ENCODE peak calls at places on chromosomes 13 and 19, in nine cellular contexts. D is neural progenitor cell; V is nephron progenitor cell; O is heart left ventricle; T is mucosa of descending colon; N is psoas muscle; S is omental fat pad; U is CD4-positive, alpha-beta T cell; Y is endodermal cell. A is an unnamed sample.

GRCh38 chr19:7654401-7654800 is 14.4 kb upstream of the RETN start:
- DNase-seq in T (no peak), S (no peak), O (no peak), D (no peak), N (no peak), V (no peak), Y (no peak), U (no peak), A (no peak)

GRCh38 chr13:31987535-31988170 is 43.9 kb upstream of the FRY start:
- DNase-seq in T (no peak), D (no peak), S (no peak), O (no peak), Y (no peak), N (no peak), U (no peak), V (no peak), A (no peak)

GRCh38 chr19:18112989-18113478 is 15.5 kb downstream of the MAST3 start:
- DNase-seq in N (peak; percentile 92), U (peak; percentile 73), Y (peak; percentile 97), V (peak; percentile 93), S (peak; percentile 74), O (peak; percentile 91), T (peak; percentile 95), D (peak; percentile 92), A (peak; percentile 96)

GRCh38 chr19:30457484-30457883 is 85.3 kb downstream of the ZNF536 start:
- DNase-seq in Y (no peak), T (no peak), O (no peak), V (no peak), S (no peak), N (no peak), U (no peak), D (no peak), A (no peak)

GRCh38 chr19:16587031-16588023 is 15.1 kb upstream of the SLC35E1 start:
- DNase-seq in O (no peak), Y (peak; percentile 63), T (peak; percentile 51), D (no peak), V (peak; percentile 34), N (no peak), U (peak; percentile 55), S (no peak), A (no peak)

GRCh38 chr13:32284927-32285632 is 30.1 kb downstream of the ZAR1L start:
- DNase-seq in O (no peak), S (no peak), U (no peak), N (no peak), V (no peak), T (no peak), Y (no peak), D (peak; percentile 44), A (no peak)

GRCh38 chr19:12907166-12907565 is 11.9 kb downstream of the SYCE2 start:
- DNase-seq in O (no peak), D (no peak), V (no peak), Y (no peak), N (no peak), U (no peak), T (no peak), S (no peak), A (no peak)

GRCh38 chr19:17125052-17125727 is 49.6 kb downstream of the MYO9B start:
- DNase-seq in D (no peak), O (no peak), Y (no peak), V (no peak), U (no peak), S (no peak), N (no peak), T (no peak), A (no peak)

GRCh38 chr13:20394506-20394905 is 131.2 kb downstream of the CRYL1 start:
- DNase-seq in U (no peak), N (no peak), Y (no peak), T (no peak), O (no peak), V (no peak), S (no peak), D (no peak), A (no peak)

GRCh38 chr19:11125994-11126685 is 29.4 kb downstream of the SPC24 start:
- DNase-seq in V (peak; percentile 82), U (peak; percentile 70), Y (peak; percentile 95), N (peak; percentile 85), D (peak; percentile 83), T (peak; percentile 82), S (peak; percentile 87), O (peak; percentile 84), A (peak; percentile 78)

GRCh38 chr19:44093931-44094765 is at the start of gene ZNF224:
- DNase-seq in D (peak; percentile 95), Y (peak; percentile 96), V (peak; percentile 89), S (peak; percentile 67), N (peak; percentile 93), T (peak; percentile 90), U (peak; percentile 73), O (peak; percentile 93), A (peak; percentile 88)

GRCh38 chr19:42206871-42207755 is 10.4 kb downstream of the DEDD2 start:
- DNase-seq in T (no peak), O (no peak), D (no peak), S (no peak), Y (no peak), U (no peak), V (no peak), N (no peak), A (no peak)

GRCh38 chr13:111153977-111154332 is 38.8 kb downstream of the ARHGEF7 start:
- DNase-seq in V (peak; percentile 71), U (peak; percentile 34), S (peak; percentile 29), T (no peak), D (no peak), Y (no peak), N (no peak), O (peak; percentile 71), A (no peak)

GRCh38 chr13:44816701-44817684 is 172.3 kb downstream of the NUFIP1 start:
- DNase-seq in O (no peak), N (no peak), S (no peak), D (no peak), Y (peak; percentile 43), V (no peak), T (no peak), U (no peak), A (no peak)

GRCh38 chr19:13684021-13684420 is 80.3 kb upstream of the MRI1 start:
- DNase-seq in N (no peak), D (no peak), Y (no peak), O (no peak), U (no peak), V (no peak), T (no peak), S (no peak), A (no peak)

GRCh38 chr19:2424686-2425621 is 2.4 kb downstream of the TIMM13 start:
- DNase-seq in D (peak; percentile 85), N (peak; percentile 79), S (no peak), Y (peak; percentile 91), U (no peak), V (peak; percentile 83), T (no peak), O (no peak), A (peak; percentile 83)

GRCh38 chr19:17448190-17448967 is at the start of gene TMEM221:
- DNase-seq in T (peak; percentile 65), N (peak; percentile 78), D (peak; percentile 83), O (peak; percentile 77), S (no peak), V (peak; percentile 73), U (peak; percentile 55), Y (peak; percentile 86), A (peak; percentile 74)

GRCh38 chr19:5967994-5968430 is 9.9 kb downstream of the RANBP3 start:
- DNase-seq in T (no peak), O (peak; percentile 68), N (no peak), D (peak; percentile 79), V (peak; percentile 74), Y (peak; percentile 87), S (no peak), U (peak; percentile 55), A (peak; percentile 69)

GRCh38 chr19:8528500-8528899 is 14.5 kb upstream of the ZNF414 start:
- DNase-seq in T (no peak), U (no peak), N (no peak), D (no peak), Y (no peak), V (no peak), O (no peak), S (no peak), A (no peak)

DNA sequence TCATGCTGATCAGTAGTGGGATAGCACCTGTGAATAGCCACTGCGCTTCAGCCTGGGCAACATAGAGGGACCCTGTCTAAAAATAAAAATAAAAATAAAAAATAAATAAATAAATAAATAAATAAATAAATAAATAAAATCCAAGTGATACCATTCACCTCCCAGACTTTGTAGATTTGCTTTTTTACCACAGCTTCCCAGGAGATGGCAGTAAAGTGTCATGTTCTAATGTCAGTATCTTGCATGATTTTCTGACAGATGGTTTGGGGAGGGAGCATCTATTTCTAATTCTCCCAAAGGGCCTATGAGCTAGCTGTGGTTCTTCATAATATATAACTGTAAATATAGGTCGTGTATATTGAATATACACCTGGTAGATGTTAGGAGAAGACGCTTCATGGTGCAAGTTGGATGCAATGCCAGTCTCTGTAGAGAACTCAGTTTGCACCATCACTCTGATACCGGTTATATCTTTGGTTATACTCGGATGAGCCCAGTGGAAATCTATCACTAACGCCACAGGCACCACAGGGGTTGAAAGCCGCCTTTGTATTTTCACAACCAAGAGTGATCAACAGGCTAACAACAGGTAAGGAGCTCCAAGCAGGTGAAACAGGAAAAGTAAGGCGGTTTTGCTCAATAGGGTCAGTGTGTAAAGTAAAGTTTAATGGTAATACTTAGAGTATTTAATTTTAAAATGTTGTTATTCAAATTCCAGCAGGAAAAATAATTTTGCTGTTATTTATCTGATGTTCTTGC is 13.9 kb downstream of the APLP1 start:
- DNase-seq in U (no peak), Y (no peak), N (no peak), T (no peak), O (no peak), S (no peak), D (peak; percentile 42), V (no peak), A (peak; percentile 57)
- TF ChIP-seq CTCF in U (peak; percentile 77), Y (peak; percentile 73), N (peak; percentile 54), T (no peak), O (peak; percentile 52), S (no peak), D (peak; percentile 57), V (peak; percentile 38), A (peak; percentile 59)

GRCh38 chr13:48233097-48233885 is at the start of gene ITM2B:
- DNase-seq in V (peak; percentile 77), O (peak; percentile 91), N (peak; percentile 88), T (peak; percentile 89), Y (no peak), D (peak; percentile 91), S (no peak), U (peak; percentile 62), A (peak; percentile 72)
- TF ChIP-seq CTCF in V (no peak), O (peak; percentile 50), N (peak; percentile 52), T (no peak), Y (peak; percentile 60), D (peak; percentile 49), S (no peak), U (peak; percentile 68), A (peak; percentile 17)

DNA sequence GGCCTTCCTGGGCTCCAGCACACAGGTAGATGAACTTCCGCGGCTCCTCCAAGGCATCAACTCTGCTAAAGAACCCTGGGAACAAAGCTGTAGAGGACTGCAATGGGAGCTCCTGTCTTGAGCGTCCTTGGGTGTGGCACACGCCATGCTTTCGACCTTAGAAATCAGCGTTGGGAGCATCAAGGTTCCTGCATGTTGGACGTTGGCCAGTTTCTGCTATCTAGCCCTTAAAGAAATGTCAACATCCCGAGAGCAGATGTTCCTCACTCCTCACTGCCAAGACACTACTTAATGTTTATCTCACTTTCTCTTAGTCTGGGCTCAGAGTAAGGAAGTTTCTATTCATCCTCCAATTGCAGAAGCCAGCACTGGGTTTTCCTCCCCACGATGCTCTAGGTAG is 70.6 kb upstream of the MEDAG start:
- DNase-seq in V (no peak), S (no peak), O (no peak), D (no peak), Y (no peak), N (no peak), T (peak; percentile 60), U (no peak), A (no peak)
- TF ChIP-seq CTCF in V (no peak), S (no peak), O (no peak), D (no peak), Y (no peak), N (no peak), T (no peak), U (no peak), A (no peak)

GRCh38 chr13:70923863-70924752 is 815.9 kb upstream of the KLHL1 start:
- DNase-seq in D (no peak), N (peak; percentile 39), S (no peak), V (no peak), T (no peak), U (no peak), Y (peak; percentile 43), O (no peak), A (no peak)
- TF ChIP-seq CTCF in D (no peak), N (no peak), S (no peak), V (no peak), T (no peak), U (no peak), Y (no peak), O (no peak), A (no peak)